ENCODE peak calls at places on chromosomes 7 and 10, in four cellular contexts. M is lower lobe of right lung; U is SJCRH30; E is effector memory CD4-positive, alpha-beta T cell. O is an unnamed sample.
A peak's percentile ranks its signal among the peaks of the same experiment; 100 is the strongest.

GRCh38 chr10:45473126-45473525 is 99.1 kb downstream of the ALOX5 start:
- DNase-seq in M (no peak), U (no peak), E (no peak), O (no peak)

GRCh38 chr7:23184709-23185354 is 3.0 kb downstream of the NUP42 start:
- DNase-seq in U (peak; percentile 47), E (no peak), M (no peak), O (no peak)

GRCh38 chr10:93352638-93353383 is 129.3 kb downstream of the MYOF start:
- DNase-seq in E (no peak), U (no peak), M (no peak), O (peak; percentile 46)

GRCh38 chr7:9890092-9890491 is 1083.6 kb upstream of the PHF14 start:
- DNase-seq in U (no peak), M (no peak), E (no peak), O (no peak)

GRCh38 chr7:106480616-106481031 is 180.3 kb downstream of the CCDC71L start:
- DNase-seq in M (no peak), E (no peak), U (no peak), O (no peak)

GRCh38 chr10:122267849-122268737 is 3.0 kb upstream of the BTBD16 start:
- DNase-seq in E (no peak), U (peak; percentile 61), M (peak; percentile 60), O (peak; percentile 13)

GRCh38 chr10:120493411-120494312 is 36.6 kb downstream of the PLPP4 start:
- DNase-seq in E (no peak), M (no peak), U (no peak), O (no peak)

GRCh38 chr10:14039968-14040668 is 290.6 kb downstream of the FRMD4A start:
- DNase-seq in M (no peak), U (no peak), E (no peak), O (no peak)

GRCh38 chr10:107686095-107686494 is 521.6 kb upstream of the SORCS1 start:
- DNase-seq in U (no peak), E (no peak), M (peak; percentile 69), O (no peak)

GRCh38 chr10:95755511-95756004 is 405 bp upstream of the ENTPD1 start:
- DNase-seq in E (no peak), M (peak; percentile 65), U (no peak), O (no peak)

GRCh38 chr7:70239930-70240329 is 641.7 kb downstream of the AUTS2 start:
- DNase-seq in M (no peak), E (no peak), U (no peak), O (no peak)

GRCh38 chr10:118383063-118383689 is 41.1 kb upstream of the FAM204A start:
- DNase-seq in M (no peak), U (no peak), E (no peak), O (no peak)

GRCh38 chr7:36487756-36488336 is 98.2 kb downstream of the ANLN start:
- DNase-seq in M (no peak), U (peak; percentile 34), E (no peak), O (peak; percentile 61)

GRCh38 chr7:115178831-115179230 is 256.9 kb downstream of the MDFIC start:
- DNase-seq in M (no peak), U (no peak), E (no peak), O (no peak)

GRCh38 chr10:47092822-47093221 is 181.6 kb downstream of the PTPN20 start:
- DNase-seq in U (no peak), E (no peak), M (no peak), O (no peak)

GRCh38 chr10:37700886-37701780 is 156.3 kb downstream of the ZNF248 start:
- DNase-seq in M (no peak), E (no peak), U (no peak), O (no peak)

GRCh38 chr10:17607060-17607459 is 10.1 kb downstream of the HACD1 start:
- DNase-seq in U (no peak), M (no peak), E (no peak), O (no peak)

GRCh38 chr10:27496137-27496536 is 8.0 kb upstream of the RAB18 start:
- DNase-seq in U (no peak), M (no peak), E (no peak), O (no peak)

GRCh38 chr7:152872061-152872744 is 112.7 kb downstream of the ACTR3B start:
- DNase-seq in M (no peak), E (no peak), U (no peak), O (no peak)

GRCh38 chr10:60353519-60354258 is 36.0 kb downstream of the ANK3 start:
- DNase-seq in U (no peak), M (no peak), E (no peak), O (no peak)

GRCh38 chr7:11207565-11207964 is 233.9 kb downstream of the PHF14 start:
- DNase-seq in U (peak; percentile 14), E (no peak), M (no peak), O (no peak)

GRCh38 chr7:70208236-70209063 is 610.2 kb downstream of the AUTS2 start:
- DNase-seq in M (no peak), U (no peak), E (no peak), O (no peak)

GRCh38 chr7:137572071-137572784 is 228.7 kb upstream of the PTN start:
- DNase-seq in M (no peak), U (no peak), E (no peak), O (no peak)

GRCh38 chr10:86684305-86684704 is 16.0 kb downstream of the LDB3 start:
- DNase-seq in M (no peak), U (peak; percentile 68), E (no peak), O (no peak)

GRCh38 chr10:110865184-110865803 is 6.4 kb upstream of the PDCD4 start:
- DNase-seq in E (no peak), M (no peak), U (peak; percentile 68), O (no peak)

GRCh38 chr10:35166607-35167006 is 40.0 kb downstream of the CREM start:
- DNase-seq in U (no peak), E (no peak), M (no peak), O (no peak)

GRCh38 chr10:99859585-99859984 is 77.1 kb downstream of the ABCC2 start:
- DNase-seq in E (no peak), M (no peak), U (peak; percentile 20), O (peak; percentile 22)

GRCh38 chr7:5682889-5683670 is 98.4 kb downstream of the RNF216 start:
- DNase-seq in M (no peak), U (no peak), E (no peak), O (no peak)

GRCh38 chr10:79386637-79387465 is 39.6 kb downstream of the PPIF start:
- DNase-seq in U (peak; percentile 3), E (no peak), M (peak; percentile 39), O (no peak)

GRCh38 chr7:34320926-34321609 is 336.9 kb upstream of the NPSR1 start:
- DNase-seq in M (peak; percentile 55), E (no peak), U (peak; percentile 29), O (peak; percentile 54)

GRCh38 chr7:106504207-106504606 is 156.8 kb downstream of the CCDC71L start:
- DNase-seq in U (no peak), M (no peak), E (no peak), O (no peak)

GRCh38 chr10:27944005-27944404 is 54.9 kb downstream of the ODAD2 start:
- DNase-seq in M (no peak), E (no peak), U (no peak), O (no peak)

GRCh38 chr10:107546239-107546638 is 381.7 kb upstream of the SORCS1 start:
- DNase-seq in E (no peak), U (peak; percentile 49), M (no peak), O (no peak)

GRCh38 chr7:131649003-131649541 is 92.6 kb upstream of the PODXL start:
- DNase-seq in U (peak; percentile 93), M (no peak), E (no peak), O (no peak)

GRCh38 chr10:13054844-13055243 is 45.1 kb upstream of the OPTN start:
- DNase-seq in M (no peak), U (peak; percentile 40), E (no peak), O (no peak)

GRCh38 chr7:155619634-155620271 is 24.7 kb upstream of the RBM33 start:
- DNase-seq in E (no peak), M (no peak), U (no peak), O (no peak)

GRCh38 chr7:27861747-27862146 is 121.8 kb downstream of the TAX1BP1 start:
- DNase-seq in E (no peak), M (no peak), U (no peak), O (no peak)
- H3K4me3 ChIP-seq in E (no peak overlapping the region), M (no peak overlapping the region), U (no peak overlapping the region), O (no peak overlapping the region)

DNA sequence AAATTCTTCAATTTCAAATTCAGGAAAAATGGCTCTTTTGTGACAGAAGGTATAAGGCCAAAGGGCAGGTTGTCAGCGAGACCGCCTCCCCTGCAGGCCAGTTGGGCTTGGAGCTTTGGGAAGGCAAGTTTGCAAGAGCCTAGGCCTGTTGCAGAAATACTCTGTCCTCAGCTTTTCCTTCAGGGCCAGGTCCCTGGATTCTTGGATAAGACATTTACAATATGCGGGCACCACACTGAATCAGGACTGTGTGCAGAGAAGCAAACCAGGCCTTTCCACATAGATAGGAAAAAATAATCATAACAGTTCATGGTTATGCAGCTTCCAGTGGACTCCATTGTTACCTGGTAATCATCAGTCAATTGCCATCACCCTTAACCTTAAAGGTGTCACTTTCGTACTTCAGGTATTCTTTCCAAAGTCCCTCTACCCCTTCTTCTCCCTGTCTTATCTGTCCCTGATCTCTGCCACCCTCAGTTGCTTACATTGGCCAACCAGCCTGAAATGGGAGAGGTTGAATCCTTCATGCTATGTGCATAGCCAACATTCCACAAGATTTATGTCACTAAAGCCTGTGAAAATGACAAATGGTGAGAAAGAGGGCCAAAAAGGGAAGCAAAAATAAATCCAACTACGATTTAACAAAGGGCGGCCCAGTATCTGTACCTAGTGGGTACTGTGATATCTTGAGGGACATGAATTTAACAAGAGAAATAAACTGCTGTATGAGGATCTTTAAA is 304.5 kb upstream of the NFE2L3 start:
- DNase-seq in E (no peak), M (no peak), U (peak; percentile 72), O (no peak)
- H3K27ac ChIP-seq in E (no peak overlapping the region), M (peak overlapping the region; percentile 47), U (peak overlapping the region; percentile 75), O (no peak overlapping the region)

GRCh38 chr7:50303082-50303893 is 1.2 kb upstream of the IKZF1 start:
- DNase-seq in U (no peak), E (no peak), M (no peak), O (no peak)
- H3K4me3 ChIP-seq in U (no peak overlapping the region), E (peak overlapping the region; percentile 59), M (peak overlapping the region; percentile 41), O (peak overlapping the region; percentile 44)

DNA sequence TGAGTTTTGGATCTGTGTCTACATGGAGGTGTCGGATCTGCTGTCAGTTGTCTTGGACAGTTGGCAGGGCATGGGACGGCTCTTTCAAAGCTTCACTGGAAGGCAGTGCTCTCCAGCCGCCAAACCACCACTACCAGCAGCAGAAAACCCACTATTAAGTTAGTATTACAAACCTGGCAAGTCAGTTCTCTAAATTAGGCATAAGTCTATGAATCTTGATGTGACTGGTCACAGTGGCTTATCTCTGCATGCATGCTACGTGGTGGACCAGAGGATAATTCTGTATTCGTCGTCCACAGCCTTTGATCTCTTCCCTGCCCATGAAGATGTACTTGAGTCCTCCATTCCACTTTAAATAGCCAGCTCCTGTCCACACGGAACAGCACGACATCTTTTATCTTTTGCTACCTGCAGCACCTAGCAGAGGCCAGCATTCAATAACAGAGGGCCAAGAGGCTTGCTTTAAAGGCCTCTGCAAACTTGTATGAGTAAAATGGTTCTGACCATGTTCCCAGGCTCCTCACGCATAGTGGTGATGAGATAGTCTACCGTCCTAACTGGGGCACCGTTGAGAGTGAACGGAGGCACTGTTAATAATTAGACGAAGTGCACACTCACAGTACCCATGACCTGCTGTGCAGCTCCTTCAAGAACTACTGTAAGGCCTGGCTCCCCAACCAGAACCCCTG is 836 bp downstream of the GPR146 start:
- DNase-seq in E (no peak), U (no peak), M (no peak), O (no peak)
- H3K27ac ChIP-seq in E (peak overlapping the region; percentile 81), U (no peak overlapping the region), M (peak overlapping the region; percentile 84), O (peak overlapping the region; percentile 78)

GRCh38 chr10:59279991-59280390 is 82.4 kb downstream of the FAM13C start:
- DNase-seq in M (no peak), U (no peak), E (no peak), O (no peak)
- H3K4me3 ChIP-seq in M (no peak overlapping the region), U (no peak overlapping the region), E (no peak overlapping the region), O (no peak overlapping the region)